ENCODE peak calls at places on chromosomes 3 and 15, in six cellular contexts. One of them, this sample, is unnamed.

GRCh38 chr3:66393486-66394260 is 107.1 kb downstream of the LRIG1 start:
- DNase-seq in bronchial epithelial cell: no peak
- DNase-seq in epithelial cell of esophagus: no peak
- DNase-seq in gastrocnemius medialis: no peak
- DNase-seq in OCI-LY7: peak
- DNase-seq in epithelial cell of proximal tubule: no peak
- DNase-seq in this sample: no peak

GRCh38 chr3:12508316-12508715 is 24.0 kb downstream of the TSEN2 start:
- DNase-seq in bronchial epithelial cell: peak
- DNase-seq in epithelial cell of esophagus: peak
- DNase-seq in gastrocnemius medialis: peak
- DNase-seq in OCI-LY7: no peak
- DNase-seq in epithelial cell of proximal tubule: peak
- DNase-seq in this sample: peak

GRCh38 chr3:141797819-141798405 is 34.7 kb downstream of the GRK7 start:
- DNase-seq in bronchial epithelial cell: no peak
- DNase-seq in epithelial cell of esophagus: no peak
- DNase-seq in gastrocnemius medialis: no peak
- DNase-seq in OCI-LY7: no peak
- DNase-seq in epithelial cell of proximal tubule: no peak
- DNase-seq in this sample: no peak

GRCh38 chr3:56923546-56924224 is 121.9 kb upstream of the ARHGEF3 start:
- DNase-seq in bronchial epithelial cell: peak
- DNase-seq in epithelial cell of esophagus: peak
- DNase-seq in gastrocnemius medialis: no peak
- DNase-seq in OCI-LY7: peak
- DNase-seq in epithelial cell of proximal tubule: peak
- DNase-seq in this sample: peak

GRCh38 chr3:195907730-195908438 is 467 bp downstream of the TNK2 start:
- DNase-seq in bronchial epithelial cell: no peak
- DNase-seq in epithelial cell of esophagus: peak
- DNase-seq in gastrocnemius medialis: peak
- DNase-seq in OCI-LY7: peak
- DNase-seq in epithelial cell of proximal tubule: no peak
- DNase-seq in this sample: peak

GRCh38 chr15:81160312-81161214 is 26.5 kb downstream of the CFAP161 start:
- DNase-seq in bronchial epithelial cell: peak
- DNase-seq in epithelial cell of esophagus: peak
- DNase-seq in gastrocnemius medialis: peak
- DNase-seq in OCI-LY7: no peak
- DNase-seq in epithelial cell of proximal tubule: no peak
- DNase-seq in this sample: peak

GRCh38 chr3:52308308-52308707 is 7.8 kb upstream of the DNAH1 start:
- DNase-seq in bronchial epithelial cell: no peak
- DNase-seq in epithelial cell of esophagus: no peak
- DNase-seq in gastrocnemius medialis: no peak
- DNase-seq in OCI-LY7: no peak
- DNase-seq in epithelial cell of proximal tubule: no peak
- DNase-seq in this sample: no peak

GRCh38 chr3:183188895-183189462 is 26.4 kb upstream of the LAMP3 start:
- DNase-seq in bronchial epithelial cell: peak
- DNase-seq in epithelial cell of esophagus: peak
- DNase-seq in gastrocnemius medialis: no peak
- DNase-seq in OCI-LY7: peak
- DNase-seq in epithelial cell of proximal tubule: no peak
- DNase-seq in this sample: no peak

GRCh38 chr15:68348601-68349000 is 71.1 kb downstream of the FEM1B start:
- DNase-seq in bronchial epithelial cell: no peak
- DNase-seq in epithelial cell of esophagus: no peak
- DNase-seq in gastrocnemius medialis: no peak
- DNase-seq in OCI-LY7: no peak
- DNase-seq in epithelial cell of proximal tubule: no peak
- DNase-seq in this sample: no peak

GRCh38 chr3:4394048-4394447 is 73.0 kb downstream of the SUMF1 start:
- DNase-seq in bronchial epithelial cell: peak
- DNase-seq in epithelial cell of esophagus: peak
- DNase-seq in gastrocnemius medialis: no peak
- DNase-seq in OCI-LY7: no peak
- DNase-seq in epithelial cell of proximal tubule: no peak
- DNase-seq in this sample: no peak

GRCh38 chr3:183428140-183429023 is at the start of gene MCF2L2:
- DNase-seq in bronchial epithelial cell: no peak
- DNase-seq in epithelial cell of esophagus: peak
- DNase-seq in gastrocnemius medialis: peak
- DNase-seq in OCI-LY7: peak
- DNase-seq in epithelial cell of proximal tubule: no peak
- DNase-seq in this sample: peak

GRCh38 chr15:31032959-31033358 is 41.5 kb upstream of the MTMR10 start:
- DNase-seq in bronchial epithelial cell: no peak
- DNase-seq in epithelial cell of esophagus: no peak
- DNase-seq in gastrocnemius medialis: no peak
- DNase-seq in OCI-LY7: no peak
- DNase-seq in epithelial cell of proximal tubule: no peak
- DNase-seq in this sample: peak

GRCh38 chr3:122100591-122101491 is 45.7 kb downstream of the CD86 start:
- DNase-seq in bronchial epithelial cell: peak
- DNase-seq in epithelial cell of esophagus: peak
- DNase-seq in gastrocnemius medialis: no peak
- DNase-seq in OCI-LY7: peak
- DNase-seq in epithelial cell of proximal tubule: no peak
- DNase-seq in this sample: no peak

GRCh38 chr15:66153549-66154415 is 99.8 kb downstream of the MEGF11 start:
- DNase-seq in bronchial epithelial cell: no peak
- DNase-seq in epithelial cell of esophagus: no peak
- DNase-seq in gastrocnemius medialis: no peak
- DNase-seq in OCI-LY7: peak
- DNase-seq in epithelial cell of proximal tubule: no peak
- DNase-seq in this sample: no peak

GRCh38 chr3:126858887-126859286 is 124.0 kb upstream of the PLXNA1 start:
- DNase-seq in bronchial epithelial cell: peak
- DNase-seq in epithelial cell of esophagus: peak
- DNase-seq in gastrocnemius medialis: no peak
- DNase-seq in OCI-LY7: no peak
- DNase-seq in epithelial cell of proximal tubule: peak
- DNase-seq in this sample: peak

GRCh38 chr3:185847506-185847905 is 22.7 kb upstream of the IGF2BP2 start:
- DNase-seq in bronchial epithelial cell: no peak
- DNase-seq in epithelial cell of esophagus: no peak
- DNase-seq in gastrocnemius medialis: no peak
- DNase-seq in OCI-LY7: no peak
- DNase-seq in epithelial cell of proximal tubule: no peak
- DNase-seq in this sample: no peak

GRCh38 chr15:34338347-34338746 is 766 bp upstream of the SLC12A6 start:
- DNase-seq in bronchial epithelial cell: no peak
- DNase-seq in epithelial cell of esophagus: no peak
- DNase-seq in gastrocnemius medialis: no peak
- DNase-seq in OCI-LY7: no peak
- DNase-seq in epithelial cell of proximal tubule: no peak
- DNase-seq in this sample: no peak

GRCh38 chr3:79361748-79362378 is 405.9 kb downstream of the ROBO1 start:
- DNase-seq in bronchial epithelial cell: peak
- DNase-seq in epithelial cell of esophagus: peak
- DNase-seq in gastrocnemius medialis: no peak
- DNase-seq in OCI-LY7: peak
- DNase-seq in epithelial cell of proximal tubule: no peak
- DNase-seq in this sample: peak

DNA sequence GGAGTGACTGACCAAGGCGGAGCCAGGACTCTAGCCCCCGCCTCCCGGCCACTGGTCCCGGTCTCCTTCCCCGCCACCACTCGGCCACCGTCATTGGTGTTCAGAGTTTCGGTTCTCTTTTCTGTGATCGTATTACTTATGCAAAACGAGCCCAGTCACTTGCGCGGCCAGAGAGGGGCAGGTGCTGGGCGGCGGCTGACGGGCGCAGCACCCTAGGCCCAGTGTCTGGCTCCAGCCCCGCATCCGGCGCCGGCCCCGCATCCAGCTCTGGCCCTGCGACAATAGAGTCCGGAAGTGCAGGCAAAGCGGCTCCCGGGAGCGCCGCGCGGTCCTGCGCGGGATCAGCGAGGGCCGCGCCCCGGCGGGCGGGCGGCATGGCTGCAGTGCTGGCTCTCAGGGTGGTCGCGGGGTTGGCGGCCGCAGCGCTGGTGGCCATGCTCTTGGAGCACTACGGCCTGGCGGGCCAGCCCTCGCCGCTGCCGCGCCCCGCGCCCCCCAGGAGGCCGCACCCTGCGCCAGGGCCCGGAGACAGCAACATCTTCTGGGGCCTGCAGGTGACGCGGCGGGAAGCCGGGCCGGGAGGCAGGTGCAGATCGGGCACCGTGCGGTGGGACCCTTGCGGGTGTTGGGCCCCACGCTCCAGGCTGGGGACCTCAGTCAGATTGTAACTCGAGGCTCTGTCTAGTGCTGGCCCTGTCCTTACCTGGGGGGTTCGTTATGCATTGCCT is at the start of gene TMEM62:
- DNase-seq in bronchial epithelial cell: peak
- DNase-seq in epithelial cell of esophagus: peak
- DNase-seq in gastrocnemius medialis: peak
- DNase-seq in OCI-LY7: peak
- DNase-seq in epithelial cell of proximal tubule: no peak
- DNase-seq in this sample: peak
- H3K4me3 ChIP-seq in bronchial epithelial cell: peak
- H3K4me3 ChIP-seq in epithelial cell of esophagus: peak
- H3K4me3 ChIP-seq in gastrocnemius medialis: peak
- H3K4me3 ChIP-seq in OCI-LY7: peak
- H3K4me3 ChIP-seq in epithelial cell of proximal tubule: peak
- H3K4me3 ChIP-seq in this sample: peak

GRCh38 chr3:101639280-101639963 is 37.5 kb downstream of the ZBTB11 start:
- DNase-seq in bronchial epithelial cell: no peak
- DNase-seq in epithelial cell of esophagus: no peak
- DNase-seq in gastrocnemius medialis: no peak
- DNase-seq in OCI-LY7: no peak
- DNase-seq in epithelial cell of proximal tubule: no peak
- DNase-seq in this sample: no peak

GRCh38 chr3:101640256-101640655 is 36.7 kb downstream of the ZBTB11 start:
- DNase-seq in bronchial epithelial cell: no peak
- DNase-seq in epithelial cell of esophagus: no peak
- DNase-seq in gastrocnemius medialis: no peak
- DNase-seq in OCI-LY7: no peak
- DNase-seq in epithelial cell of proximal tubule: no peak
- DNase-seq in this sample: no peak

GRCh38 chr3:101637461-101637860 is 39.5 kb downstream of the ZBTB11 start:
- DNase-seq in bronchial epithelial cell: no peak
- DNase-seq in epithelial cell of esophagus: no peak
- DNase-seq in gastrocnemius medialis: no peak
- DNase-seq in OCI-LY7: no peak
- DNase-seq in epithelial cell of proximal tubule: no peak
- DNase-seq in this sample: no peak

GRCh38 chr3:101635954-101636798 is 40.8 kb downstream of the ZBTB11 start:
- DNase-seq in bronchial epithelial cell: peak
- DNase-seq in epithelial cell of esophagus: peak
- DNase-seq in gastrocnemius medialis: peak
- DNase-seq in OCI-LY7: peak
- DNase-seq in epithelial cell of proximal tubule: no peak
- DNase-seq in this sample: peak

GRCh38 chr3:101638262-101638745 is 38.6 kb downstream of the ZBTB11 start:
- DNase-seq in bronchial epithelial cell: no peak
- DNase-seq in epithelial cell of esophagus: no peak
- DNase-seq in gastrocnemius medialis: no peak
- DNase-seq in OCI-LY7: peak
- DNase-seq in epithelial cell of proximal tubule: no peak
- DNase-seq in this sample: peak
- TF ChIP-seq CTCF in bronchial epithelial cell: no peak
- TF ChIP-seq CTCF in epithelial cell of esophagus: peak
- TF ChIP-seq CTCF in gastrocnemius medialis: no peak
- TF ChIP-seq CTCF in OCI-LY7: peak
- TF ChIP-seq CTCF in epithelial cell of proximal tubule: peak
- TF ChIP-seq CTCF in this sample: no peak

DNA sequence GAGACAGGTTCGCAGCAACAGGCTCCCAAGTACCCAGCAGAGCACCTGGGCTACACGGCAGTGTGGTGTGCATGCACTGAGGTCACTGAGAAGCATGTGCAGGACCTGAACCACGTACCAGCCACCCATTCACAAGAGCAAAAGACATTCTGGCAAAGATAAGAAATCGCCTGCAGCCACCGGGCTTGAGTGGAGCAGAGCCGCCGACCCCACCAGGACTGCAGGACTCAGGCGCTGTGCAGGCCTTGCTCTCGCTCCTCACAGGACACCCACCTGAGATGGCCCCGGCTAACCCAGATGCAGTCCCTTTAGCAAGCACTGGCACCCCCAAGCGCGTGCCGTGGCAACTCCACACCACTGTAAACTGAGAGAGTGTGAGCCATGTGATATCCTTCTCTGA is 32.3 kb upstream of the OCA2 start:
- DNase-seq in bronchial epithelial cell: no peak
- DNase-seq in epithelial cell of esophagus: no peak
- DNase-seq in gastrocnemius medialis: no peak
- DNase-seq in OCI-LY7: no peak
- DNase-seq in epithelial cell of proximal tubule: no peak
- DNase-seq in this sample: no peak
- H3K4me3 ChIP-seq in bronchial epithelial cell: no peak
- H3K4me3 ChIP-seq in epithelial cell of esophagus: no peak
- H3K4me3 ChIP-seq in gastrocnemius medialis: no peak
- H3K4me3 ChIP-seq in OCI-LY7: no peak
- H3K4me3 ChIP-seq in epithelial cell of proximal tubule: no peak
- H3K4me3 ChIP-seq in this sample: no peak

DNA sequence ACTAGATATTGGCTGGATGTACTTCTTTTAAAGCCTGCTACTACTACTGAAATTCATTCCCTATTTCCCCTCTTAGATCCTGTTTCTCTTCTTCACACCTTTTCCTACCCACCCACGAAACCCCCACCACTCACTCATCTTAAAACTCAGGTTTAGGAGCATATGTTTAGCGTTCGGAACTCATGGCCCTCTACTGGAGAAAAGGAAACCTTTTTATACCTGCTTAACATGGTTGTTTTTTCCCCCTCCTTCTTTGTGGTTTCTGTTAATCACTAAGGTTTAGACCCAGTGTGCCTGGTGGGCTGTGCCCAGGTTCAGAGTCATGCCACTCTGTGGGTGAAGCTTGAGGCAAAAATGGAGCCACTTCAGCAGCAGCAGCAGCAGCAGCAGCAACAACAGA is 2.6 kb downstream of the ARID3B start:
- DNase-seq in bronchial epithelial cell: peak
- DNase-seq in epithelial cell of esophagus: no peak
- DNase-seq in gastrocnemius medialis: no peak
- DNase-seq in OCI-LY7: peak
- DNase-seq in epithelial cell of proximal tubule: no peak
- DNase-seq in this sample: no peak
- TF ChIP-seq CTCF in bronchial epithelial cell: peak
- TF ChIP-seq CTCF in epithelial cell of esophagus: peak
- TF ChIP-seq CTCF in gastrocnemius medialis: no peak
- TF ChIP-seq CTCF in OCI-LY7: peak
- TF ChIP-seq CTCF in epithelial cell of proximal tubule: peak
- TF ChIP-seq CTCF in this sample: no peak